ENCODE peak calls at places on chromosomes 7 and 10, in eight cellular contexts. A, V, F, P, E, Q, D and C are unnamed samples.

GRCh38 chr7:158863611-158864506 is 7.5 kb downstream of the DYNC2I1 start:
- DNase-seq in A (peak), V (no peak), F (no peak), P (peak), E (peak), Q (peak), D (peak), C (peak)

GRCh38 chr7:1794888-1795542 is 124.9 kb downstream of the ELFN1 start:
- DNase-seq in A (peak), V (no peak), F (no peak), P (no peak), E (no peak), Q (no peak), D (no peak), C (no peak)

GRCh38 chr10:119637631-119638030 is 13.5 kb upstream of the BAG3 start:
- DNase-seq in A (no peak), V (no peak), F (no peak), P (no peak), E (no peak), Q (no peak), D (no peak), C (no peak)

GRCh38 chr7:79458796-79459195 is 5.3 kb upstream of the MAGI2 start:
- DNase-seq in A (no peak), V (no peak), F (no peak), P (peak), E (no peak), Q (no peak), D (no peak), C (no peak)

GRCh38 chr10:90589825-90590224 is 268.0 kb downstream of the HTR7 start:
- DNase-seq in A (no peak), V (no peak), F (no peak), P (no peak), E (no peak), Q (no peak), D (no peak), C (no peak)

GRCh38 chr7:128168667-128169210 is 72.3 kb upstream of the LEP start:
- DNase-seq in A (no peak), V (no peak), F (peak), P (no peak), E (no peak), Q (no peak), D (peak), C (no peak)

GRCh38 chr10:13399752-13400151 is 51.7 kb upstream of the SEPHS1 start:
- DNase-seq in A (no peak), V (no peak), F (no peak), P (no peak), E (no peak), Q (no peak), D (no peak), C (no peak)

GRCh38 chr10:46541735-46542566 is 14.5 kb downstream of the GPRIN2 start:
- DNase-seq in A (no peak), V (no peak), F (no peak), P (peak), E (peak), Q (peak), D (no peak), C (no peak)

GRCh38 chr7:24283900-24284698 is at the start of gene NPY:
- DNase-seq in A (no peak), V (no peak), F (no peak), P (no peak), E (peak), Q (no peak), D (no peak), C (no peak)

GRCh38 chr10:26488344-26488743 is 50.2 kb downstream of the APBB1IP start:
- DNase-seq in A (no peak), V (no peak), F (no peak), P (no peak), E (no peak), Q (no peak), D (no peak), C (peak)
- H3K27ac ChIP-seq in A (no peak), V (no peak), F (no peak), P (no peak), E (no peak), Q (no peak), D (peak), C (peak)

DNA sequence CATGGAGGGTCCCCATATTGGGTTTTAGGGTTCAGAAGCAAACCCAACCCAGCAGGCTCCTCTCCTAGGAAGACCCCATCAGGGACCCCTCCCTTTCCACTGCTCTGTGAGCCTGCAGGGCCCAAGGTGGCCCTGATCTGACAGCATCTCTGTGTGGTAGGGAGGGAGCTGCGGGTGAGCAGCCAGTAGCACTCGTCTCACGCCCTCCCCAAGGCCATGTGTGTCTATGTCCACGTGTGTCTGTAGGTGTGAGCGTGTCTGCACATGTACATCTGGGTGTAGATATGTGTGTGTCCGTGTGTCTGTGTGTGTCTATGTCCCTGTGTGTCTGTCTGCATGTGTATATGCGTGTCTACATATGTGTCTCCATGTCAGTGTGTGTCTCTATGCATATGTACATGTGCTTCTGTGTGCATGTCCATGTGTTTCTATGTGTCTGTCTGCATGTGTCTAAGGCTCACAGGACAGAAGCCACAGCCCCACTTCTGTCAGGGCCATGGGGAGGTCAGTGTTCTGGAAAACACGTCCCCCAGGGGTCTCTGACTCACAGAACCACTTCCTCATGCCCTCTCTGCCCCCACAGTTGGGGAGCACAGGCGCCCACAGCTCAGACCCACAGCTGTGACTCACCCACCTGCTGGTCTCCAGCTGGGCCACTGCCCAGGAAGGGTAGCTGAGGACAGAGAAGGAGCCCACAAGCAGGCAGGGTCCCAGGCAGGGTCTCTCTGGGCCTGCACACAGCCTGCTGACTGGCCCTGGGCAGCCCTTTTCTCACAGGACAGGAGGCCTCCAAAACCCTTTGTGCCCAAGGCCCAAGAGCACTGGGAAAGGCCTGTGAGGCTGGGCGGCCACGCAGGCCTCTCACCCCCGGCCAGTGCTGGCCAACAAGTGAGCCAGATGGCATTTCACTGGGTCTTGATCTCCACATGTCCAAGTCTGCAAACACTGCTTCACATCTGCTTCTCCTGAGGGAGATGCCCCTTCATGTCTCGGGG is 103.1 kb upstream of the FAM20C start:
- DNase-seq in A (peak), V (no peak), F (no peak), P (peak), E (peak), Q (no peak), D (peak), C (peak)
- H3K27ac ChIP-seq in A (peak), V (no peak), F (no peak), P (peak), E (peak), Q (peak), D (peak), C (peak)

GRCh38 chr7:106327538-106328481 is 43.0 kb upstream of the NAMPT start:
- DNase-seq in A (no peak), V (no peak), F (no peak), P (no peak), E (no peak), Q (no peak), D (no peak), C (no peak)
- H3K27ac ChIP-seq in A (no peak), V (no peak), F (no peak), P (peak), E (no peak), Q (no peak), D (no peak), C (no peak)

DNA sequence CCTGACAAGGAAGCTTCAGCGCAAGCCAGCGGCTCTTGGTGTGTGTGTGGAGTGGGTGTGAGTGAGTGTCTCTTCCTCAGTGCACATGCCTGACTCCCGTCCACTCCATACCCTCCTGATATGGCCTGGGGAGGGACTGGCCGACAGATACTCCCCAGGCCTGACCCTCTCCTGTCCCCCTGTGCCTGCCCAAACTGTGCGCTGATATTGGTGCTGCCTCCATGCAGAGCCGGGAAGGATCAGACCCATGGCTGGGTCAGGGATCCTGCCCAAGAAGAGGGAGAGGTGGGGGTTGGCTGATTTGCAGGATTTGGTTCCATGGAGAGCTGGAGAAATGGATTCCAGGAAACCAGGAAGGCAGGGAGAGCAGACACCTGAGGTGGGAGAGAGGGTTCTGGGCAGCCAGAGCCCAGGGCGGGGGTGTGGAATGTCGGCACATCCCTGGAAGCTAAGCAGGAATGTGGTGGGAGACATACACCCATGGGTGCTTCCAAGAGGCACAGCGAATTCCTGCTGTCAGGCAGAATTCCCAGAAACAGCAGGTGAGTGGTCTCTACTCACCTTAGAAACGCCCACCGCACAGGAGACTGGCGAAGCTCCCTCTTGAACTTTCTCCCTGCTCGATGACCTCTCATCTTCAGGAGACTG is 6.3 kb downstream of the CALML5 start:
- DNase-seq in A (no peak), V (no peak), F (no peak), P (no peak), E (peak), Q (no peak), D (no peak), C (no peak)
- H3K27ac ChIP-seq in A (peak), V (no peak), F (no peak), P (no peak), E (no peak), Q (peak), D (peak), C (no peak)